ENCODE peak calls at places on chromosomes 13 and 19, in five cellular contexts. Z is AG09309, F is heart left ventricle, N is breast epithelium, W is Calu3. O is an unnamed sample.

GRCh38 chr19:48715681-48716171 is 3.8 kb downstream of the MAMSTR start:
- DNase-seq in Z (no peak), W (no peak), F (peak; percentile 39), N (no peak), O (no peak)

GRCh38 chr19:17836530-17836929 is 11.3 kb downstream of the JAK3 start:
- DNase-seq in N (no peak), W (no peak), Z (no peak), F (no peak), O (no peak)

GRCh38 chr13:106484084-106484754 is 51.2 kb downstream of the EFNB2 start:
- DNase-seq in F (no peak), N (no peak), W (no peak), Z (no peak), O (no peak)

GRCh38 chr13:39210961-39211534 is 172.8 kb downstream of the NHLRC3 start:
- DNase-seq in F (no peak), Z (no peak), W (no peak), N (no peak), O (no peak)

GRCh38 chr13:90618133-90618532 is 729.4 kb upstream of the MIR17HG start:
- DNase-seq in F (no peak), Z (no peak), W (no peak), N (no peak), O (no peak)

GRCh38 chr13:51057001-51057400 is 54.1 kb downstream of the C13orf42 start:
- DNase-seq in N (no peak), F (no peak), Z (no peak), W (no peak), O (no peak)

GRCh38 chr13:108272333-108272732 is 2.8 kb downstream of the TNFSF13B start:
- DNase-seq in F (no peak), Z (no peak), W (no peak), N (no peak), O (no peak)

GRCh38 chr19:4488496-4488895 is 16.4 kb downstream of the HDGFL2 start:
- DNase-seq in N (no peak), F (no peak), W (no peak), Z (no peak), O (no peak)

GRCh38 chr13:95087746-95088305 is 213.4 kb downstream of the ABCC4 start:
- DNase-seq in F (no peak), N (no peak), Z (no peak), W (no peak), O (no peak)

GRCh38 chr13:40639226-40639681 is 27.2 kb downstream of the FOXO1 start:
- DNase-seq in W (no peak), F (peak; percentile 46), N (no peak), Z (no peak), O (no peak)

GRCh38 chr13:47816835-47817234 is 184.2 kb downstream of the SUCLA2 start:
- DNase-seq in F (no peak), W (no peak), Z (no peak), N (no peak), O (no peak)

GRCh38 chr19:40799558-40800338 is 757 bp downstream of the EGLN2 start:
- DNase-seq in F (peak; percentile 83), N (no peak), Z (no peak), W (peak; percentile 40), O (peak; percentile 63)

GRCh38 chr19:40642757-40643325 is 41.7 kb downstream of the LTBP4 start:
- DNase-seq in W (no peak), F (no peak), N (no peak), Z (no peak), O (no peak)

GRCh38 chr19:11261431-11261901 is 858 bp downstream of the DOCK6 start:
- DNase-seq in W (no peak), Z (no peak), F (no peak), N (no peak), O (no peak)

GRCh38 chr19:1162404-1163282 is 11.4 kb downstream of the SBNO2 start:
- DNase-seq in F (no peak), Z (no peak), N (no peak), W (no peak), O (no peak)

GRCh38 chr19:54448037-54448773 is 794 bp upstream of the LENG8 start:
- DNase-seq in F (peak; percentile 62), W (peak; percentile 69), N (no peak), Z (no peak), O (peak; percentile 51)

GRCh38 chr13:94343243-94343585 is 136.3 kb downstream of the DCT start:
- DNase-seq in N (no peak), W (no peak), Z (no peak), F (no peak), O (no peak)

GRCh38 chr13:67421475-67421874 is 191.3 kb upstream of the PCDH9 start:
- DNase-seq in Z (no peak), W (no peak), F (no peak), N (no peak), O (no peak)

GRCh38 chr13:67410645-67411044 is 180.5 kb upstream of the PCDH9 start:
- DNase-seq in Z (no peak), N (no peak), F (no peak), W (no peak), O (no peak)

DNA sequence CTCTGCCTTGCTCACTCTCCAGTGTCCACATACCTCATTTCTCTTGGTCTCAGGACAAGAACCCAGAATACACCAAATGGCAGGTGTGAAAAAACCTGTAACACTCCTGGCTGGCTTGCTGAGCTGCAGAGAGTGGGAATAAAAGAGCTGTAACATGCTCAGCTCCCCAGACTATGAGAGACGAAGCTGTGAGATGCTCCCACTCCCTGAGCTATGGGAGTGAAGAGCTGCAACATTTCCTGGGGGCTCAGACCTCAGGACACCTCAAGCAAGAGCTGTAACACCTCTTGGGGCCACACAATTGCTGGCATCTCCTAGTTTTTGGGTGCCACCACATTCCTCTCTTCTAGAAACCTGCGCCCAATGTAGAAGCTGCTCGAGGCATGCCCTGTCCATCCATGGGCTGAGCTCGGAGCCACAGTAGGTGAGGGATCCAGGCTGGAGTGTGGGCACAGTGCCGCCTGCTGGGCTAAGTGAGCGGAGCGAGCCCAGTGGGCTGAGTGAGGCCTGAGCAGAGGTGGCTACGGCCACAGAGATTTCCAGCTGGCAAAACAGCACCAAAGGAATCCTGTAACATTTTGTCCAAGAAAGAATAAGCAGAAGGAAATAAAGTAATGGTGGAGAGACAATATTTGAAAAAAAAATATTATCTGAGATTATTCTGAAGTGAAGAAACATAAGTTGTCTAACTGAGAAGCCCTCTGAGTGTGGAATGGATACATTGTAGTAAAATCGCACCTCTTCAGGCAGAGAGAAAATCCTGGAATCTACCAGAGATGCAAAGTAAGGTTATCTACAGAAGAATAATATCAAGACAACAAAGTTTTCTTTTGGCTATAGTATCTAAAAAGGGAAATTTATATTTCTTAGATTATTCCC is 186.2 kb upstream of the PCDH9 start:
- DNase-seq in Z (no peak), W (peak; percentile 6), N (no peak), F (no peak), O (no peak)
- TF ChIP-seq CTCF in Z (peak; percentile 38), W (no peak), N (no peak), F (peak; percentile 18), O (no peak)

GRCh38 chr13:62512194-62513141 is 1096.8 kb upstream of the PCDH20 start:
- DNase-seq in Z (no peak), N (peak; percentile 20), W (peak; percentile 13), F (no peak), O (no peak)
- TF ChIP-seq CTCF in Z (peak; percentile 38), N (no peak), W (no peak), F (peak; percentile 29), O (no peak)

DNA sequence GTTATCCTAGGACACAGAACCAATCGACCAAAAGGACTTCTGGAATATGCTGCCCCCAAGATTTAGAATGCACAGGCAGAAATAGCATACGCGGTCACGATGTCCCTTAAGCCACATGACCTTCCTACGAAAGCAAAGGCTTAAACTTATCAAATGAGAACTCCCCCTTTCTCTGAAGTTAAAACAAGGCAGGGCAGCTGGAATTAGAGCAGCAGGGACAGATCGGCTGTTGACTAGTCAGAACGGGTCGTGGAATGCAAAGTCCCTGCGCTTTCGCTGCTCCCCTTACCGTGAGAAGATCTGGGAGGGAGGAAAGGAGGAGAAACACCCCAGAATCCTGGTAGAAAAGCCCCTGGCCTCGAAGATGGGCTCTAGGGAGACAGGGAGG is 799 bp upstream of the USPL1 start:
- DNase-seq in W (peak; percentile 41), Z (peak; percentile 67), N (peak; percentile 57), F (peak; percentile 71), O (peak; percentile 59)
- TF ChIP-seq CTCF in W (no peak), Z (no peak), N (no peak), F (no peak), O (no peak)

GRCh38 chr13:49439609-49440008 is 4.3 kb downstream of the CAB39L start:
- DNase-seq in N (no peak), W (no peak), Z (no peak), F (no peak), O (no peak)

GRCh38 chr13:49441312-49441711 is 2.6 kb downstream of the CAB39L start:
- DNase-seq in F (no peak), N (no peak), W (no peak), Z (no peak), O (no peak)

GRCh38 chr13:49437705-49438104 is 6.2 kb downstream of the CAB39L start:
- DNase-seq in W (no peak), N (no peak), Z (no peak), F (no peak), O (no peak)

GRCh38 chr13:49435992-49436391 is 7.9 kb downstream of the CAB39L start:
- DNase-seq in F (no peak), Z (no peak), W (no peak), N (no peak), O (no peak)

GRCh38 chr13:49436890-49437289 is 7.0 kb downstream of the CAB39L start:
- DNase-seq in W (peak; percentile 1), N (no peak), F (peak; percentile 42), Z (no peak), O (no peak)
- TF ChIP-seq CTCF in W (no peak), N (peak; percentile 40), F (no peak), Z (peak; percentile 21), O (no peak)

GRCh38 chr13:109785892-109786450 is 412 bp downstream of the IRS2 start:
- DNase-seq in Z (no peak), N (no peak), W (no peak), F (no peak), O (no peak)

GRCh38 chr13:109786457-109787134 is at the start of gene IRS2:
- DNase-seq in W (peak; percentile 72), Z (peak; percentile 53), N (peak; percentile 90), F (peak; percentile 93), O (peak; percentile 91)

GRCh38 chr13:109788372-109789195 is 2.2 kb upstream of the IRS2 start:
- DNase-seq in Z (no peak), F (no peak), N (no peak), W (no peak), O (no peak)

GRCh38 chr13:109789262-109789661 is 2.9 kb upstream of the IRS2 start:
- DNase-seq in W (no peak), N (no peak), Z (no peak), F (no peak), O (no peak)

DNA sequence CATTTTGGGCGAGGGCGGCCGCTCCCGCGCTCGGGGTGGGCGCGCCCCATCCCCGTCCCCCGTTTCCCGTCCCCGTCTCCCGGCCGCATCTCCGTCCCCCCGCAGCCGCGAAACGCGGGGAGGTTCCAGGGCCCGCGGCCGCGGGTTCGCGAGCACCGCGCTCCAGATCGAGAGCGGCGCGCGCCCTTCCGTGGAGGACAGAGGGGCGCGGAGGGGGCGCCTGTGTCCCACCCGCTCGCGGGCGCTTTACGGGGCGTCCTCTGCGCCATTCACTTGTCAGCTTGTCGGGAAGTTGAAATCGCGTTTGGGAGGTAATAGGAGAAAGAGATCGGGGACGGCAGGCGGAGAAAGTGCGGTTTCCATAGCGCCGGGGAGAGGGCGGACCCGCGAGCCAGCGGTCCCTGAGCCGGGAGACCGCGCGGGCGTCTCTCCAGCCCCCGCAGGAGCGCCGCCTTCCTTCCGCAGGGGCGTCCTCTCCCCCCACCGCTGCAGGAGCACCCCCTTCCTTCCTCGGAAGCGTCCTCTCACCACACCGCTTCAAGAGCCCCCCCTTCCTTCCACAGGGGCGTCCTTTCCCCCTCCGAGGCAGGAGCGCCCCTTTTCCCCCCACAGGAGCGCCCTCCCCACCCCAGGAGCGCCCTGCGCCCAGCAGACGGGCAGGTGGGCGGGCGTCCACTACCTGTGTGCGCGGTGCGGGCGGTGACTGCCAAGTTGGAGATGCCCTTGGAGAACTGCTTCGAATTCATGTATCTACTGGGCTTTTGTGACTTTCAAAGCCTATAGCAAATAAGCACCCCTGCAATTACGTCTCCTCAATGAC is 962 bp upstream of the IRS2 start:
- DNase-seq in W (no peak), F (no peak), Z (no peak), N (no peak), O (no peak)
- TF ChIP-seq CTCF in W (no peak), F (no peak), Z (no peak), N (no peak), O (no peak)

O was measured in lung.